ENCODE peak calls at places on chromosomes 4 and X, in eight cellular contexts. One of them, this sample, is unnamed.

GRCh38 chr4:137819964-137820383 is 287.7 kb upstream of the PCDH18 start:
- DNase-seq in G401: peak
- DNase-seq in left lung: no peak
- DNase-seq in activated CD8-positive, alpha-beta memory T cell treated with anti-CD3 and anti-CD28 coated beads, Interleukin-2, amount 50 U/mL, for 48 hours: no peak
- DNase-seq in chondrocyte: no peak
- DNase-seq in stimulated activated CD4-positive, alpha-beta T cell treated with anti-CD3 and anti-CD28 coated beads, Interleukin-2, amount 100 ng/mL, for 48 hours: no peak
- DNase-seq in OCI-LY7: peak
- DNase-seq in NCI-H82: peak
- DNase-seq in this sample: no peak

GRCh38 chr4:107600993-107601392 is 119.0 kb downstream of the PAPSS1 start:
- DNase-seq in chondrocyte: no peak
- DNase-seq in left lung: no peak
- DNase-seq in NCI-H82: no peak
- DNase-seq in activated CD8-positive, alpha-beta memory T cell treated with anti-CD3 and anti-CD28 coated beads, Interleukin-2, amount 50 U/mL, for 48 hours: no peak
- DNase-seq in G401: no peak
- DNase-seq in OCI-LY7: no peak
- DNase-seq in stimulated activated CD4-positive, alpha-beta T cell treated with anti-CD3 and anti-CD28 coated beads, Interleukin-2, amount 100 ng/mL, for 48 hours: no peak
- DNase-seq in this sample: no peak

GRCh38 chr4:86895692-86896488 is 3.7 kb upstream of the C4orf36 start:
- DNase-seq in G401: peak
- DNase-seq in left lung: no peak
- DNase-seq in activated CD8-positive, alpha-beta memory T cell treated with anti-CD3 and anti-CD28 coated beads, Interleukin-2, amount 50 U/mL, for 48 hours: no peak
- DNase-seq in stimulated activated CD4-positive, alpha-beta T cell treated with anti-CD3 and anti-CD28 coated beads, Interleukin-2, amount 100 ng/mL, for 48 hours: no peak
- DNase-seq in OCI-LY7: peak
- DNase-seq in chondrocyte: no peak
- DNase-seq in NCI-H82: peak
- DNase-seq in this sample: no peak

GRCh38 chrX:129642641-129643040 is 12.1 kb downstream of the APLN start:
- DNase-seq in OCI-LY7: no peak
- DNase-seq in NCI-H82: no peak
- DNase-seq in left lung: no peak
- DNase-seq in activated CD8-positive, alpha-beta memory T cell treated with anti-CD3 and anti-CD28 coated beads, Interleukin-2, amount 50 U/mL, for 48 hours: no peak
- DNase-seq in G401: no peak
- DNase-seq in stimulated activated CD4-positive, alpha-beta T cell treated with anti-CD3 and anti-CD28 coated beads, Interleukin-2, amount 100 ng/mL, for 48 hours: no peak
- DNase-seq in chondrocyte: no peak
- DNase-seq in this sample: peak

GRCh38 chrX:144334577-144334976 is 450.7 kb downstream of the UBE2NL start:
- DNase-seq in activated CD8-positive, alpha-beta memory T cell treated with anti-CD3 and anti-CD28 coated beads, Interleukin-2, amount 50 U/mL, for 48 hours: no peak
- DNase-seq in G401: no peak
- DNase-seq in NCI-H82: peak
- DNase-seq in chondrocyte: no peak
- DNase-seq in OCI-LY7: peak
- DNase-seq in stimulated activated CD4-positive, alpha-beta T cell treated with anti-CD3 and anti-CD28 coated beads, Interleukin-2, amount 100 ng/mL, for 48 hours: no peak
- DNase-seq in left lung: no peak
- DNase-seq in this sample: no peak

GRCh38 chrX:15723887-15724517 is 14.1 kb upstream of the CA5B start:
- DNase-seq in left lung: no peak
- DNase-seq in G401: no peak
- DNase-seq in OCI-LY7: no peak
- DNase-seq in NCI-H82: no peak
- DNase-seq in chondrocyte: no peak
- DNase-seq in stimulated activated CD4-positive, alpha-beta T cell treated with anti-CD3 and anti-CD28 coated beads, Interleukin-2, amount 100 ng/mL, for 48 hours: no peak
- DNase-seq in activated CD8-positive, alpha-beta memory T cell treated with anti-CD3 and anti-CD28 coated beads, Interleukin-2, amount 50 U/mL, for 48 hours: no peak
- DNase-seq in this sample: no peak

GRCh38 chr4:105232374-105232773 is 85.7 kb downstream of the TET2 start:
- DNase-seq in activated CD8-positive, alpha-beta memory T cell treated with anti-CD3 and anti-CD28 coated beads, Interleukin-2, amount 50 U/mL, for 48 hours: no peak
- DNase-seq in OCI-LY7: no peak
- DNase-seq in chondrocyte: no peak
- DNase-seq in G401: no peak
- DNase-seq in stimulated activated CD4-positive, alpha-beta T cell treated with anti-CD3 and anti-CD28 coated beads, Interleukin-2, amount 100 ng/mL, for 48 hours: no peak
- DNase-seq in NCI-H82: no peak
- DNase-seq in left lung: no peak
- DNase-seq in this sample: no peak

GRCh38 chr4:6393544-6394475 is 78.6 kb downstream of the PPP2R2C start:
- DNase-seq in G401: peak
- DNase-seq in stimulated activated CD4-positive, alpha-beta T cell treated with anti-CD3 and anti-CD28 coated beads, Interleukin-2, amount 100 ng/mL, for 48 hours: no peak
- DNase-seq in chondrocyte: no peak
- DNase-seq in activated CD8-positive, alpha-beta memory T cell treated with anti-CD3 and anti-CD28 coated beads, Interleukin-2, amount 50 U/mL, for 48 hours: no peak
- DNase-seq in OCI-LY7: no peak
- DNase-seq in left lung: no peak
- DNase-seq in NCI-H82: no peak
- DNase-seq in this sample: no peak

GRCh38 chr4:121980643-121981042 is 28.8 kb upstream of the TRPC3 start:
- DNase-seq in left lung: no peak
- DNase-seq in stimulated activated CD4-positive, alpha-beta T cell treated with anti-CD3 and anti-CD28 coated beads, Interleukin-2, amount 100 ng/mL, for 48 hours: no peak
- DNase-seq in NCI-H82: no peak
- DNase-seq in OCI-LY7: no peak
- DNase-seq in activated CD8-positive, alpha-beta memory T cell treated with anti-CD3 and anti-CD28 coated beads, Interleukin-2, amount 50 U/mL, for 48 hours: no peak
- DNase-seq in G401: no peak
- DNase-seq in chondrocyte: no peak
- DNase-seq in this sample: no peak

GRCh38 chrX:136598631-136599030 is 49.3 kb upstream of the CD40LG start:
- DNase-seq in stimulated activated CD4-positive, alpha-beta T cell treated with anti-CD3 and anti-CD28 coated beads, Interleukin-2, amount 100 ng/mL, for 48 hours: no peak
- DNase-seq in G401: no peak
- DNase-seq in left lung: no peak
- DNase-seq in NCI-H82: no peak
- DNase-seq in activated CD8-positive, alpha-beta memory T cell treated with anti-CD3 and anti-CD28 coated beads, Interleukin-2, amount 50 U/mL, for 48 hours: no peak
- DNase-seq in chondrocyte: no peak
- DNase-seq in OCI-LY7: no peak
- DNase-seq in this sample: no peak

GRCh38 chr4:55079451-55080173 is 45.8 kb downstream of the KDR start:
- DNase-seq in activated CD8-positive, alpha-beta memory T cell treated with anti-CD3 and anti-CD28 coated beads, Interleukin-2, amount 50 U/mL, for 48 hours: no peak
- DNase-seq in NCI-H82: no peak
- DNase-seq in G401: no peak
- DNase-seq in stimulated activated CD4-positive, alpha-beta T cell treated with anti-CD3 and anti-CD28 coated beads, Interleukin-2, amount 100 ng/mL, for 48 hours: no peak
- DNase-seq in left lung: no peak
- DNase-seq in chondrocyte: no peak
- DNase-seq in OCI-LY7: no peak
- DNase-seq in this sample: peak

GRCh38 chr4:85677286-85677685 is 202.3 kb downstream of the ARHGAP24 start:
- DNase-seq in left lung: no peak
- DNase-seq in chondrocyte: no peak
- DNase-seq in stimulated activated CD4-positive, alpha-beta T cell treated with anti-CD3 and anti-CD28 coated beads, Interleukin-2, amount 100 ng/mL, for 48 hours: no peak
- DNase-seq in OCI-LY7: no peak
- DNase-seq in NCI-H82: no peak
- DNase-seq in G401: peak
- DNase-seq in activated CD8-positive, alpha-beta memory T cell treated with anti-CD3 and anti-CD28 coated beads, Interleukin-2, amount 50 U/mL, for 48 hours: no peak
- DNase-seq in this sample: no peak

GRCh38 chrX:134604701-134605271 is 53.5 kb downstream of the PLAC1 start:
- DNase-seq in chondrocyte: no peak
- DNase-seq in activated CD8-positive, alpha-beta memory T cell treated with anti-CD3 and anti-CD28 coated beads, Interleukin-2, amount 50 U/mL, for 48 hours: no peak
- DNase-seq in left lung: peak
- DNase-seq in G401: no peak
- DNase-seq in stimulated activated CD4-positive, alpha-beta T cell treated with anti-CD3 and anti-CD28 coated beads, Interleukin-2, amount 100 ng/mL, for 48 hours: no peak
- DNase-seq in OCI-LY7: no peak
- DNase-seq in NCI-H82: peak
- DNase-seq in this sample: no peak

GRCh38 chr4:106038012-106038411 is 142.7 kb downstream of the NPNT start:
- DNase-seq in left lung: no peak
- DNase-seq in chondrocyte: no peak
- DNase-seq in G401: no peak
- DNase-seq in OCI-LY7: no peak
- DNase-seq in NCI-H82: no peak
- DNase-seq in stimulated activated CD4-positive, alpha-beta T cell treated with anti-CD3 and anti-CD28 coated beads, Interleukin-2, amount 100 ng/mL, for 48 hours: no peak
- DNase-seq in activated CD8-positive, alpha-beta memory T cell treated with anti-CD3 and anti-CD28 coated beads, Interleukin-2, amount 50 U/mL, for 48 hours: no peak
- DNase-seq in this sample: no peak

GRCh38 chrX:123731258-123731986 is 1.4 kb downstream of the THOC2 start:
- DNase-seq in OCI-LY7: peak
- DNase-seq in activated CD8-positive, alpha-beta memory T cell treated with anti-CD3 and anti-CD28 coated beads, Interleukin-2, amount 50 U/mL, for 48 hours: no peak
- DNase-seq in left lung: peak
- DNase-seq in stimulated activated CD4-positive, alpha-beta T cell treated with anti-CD3 and anti-CD28 coated beads, Interleukin-2, amount 100 ng/mL, for 48 hours: no peak
- DNase-seq in NCI-H82: peak
- DNase-seq in G401: no peak
- DNase-seq in chondrocyte: no peak
- DNase-seq in this sample: no peak

GRCh38 chr4:139740531-139741041 is 75.0 kb downstream of the MGST2 start:
- DNase-seq in stimulated activated CD4-positive, alpha-beta T cell treated with anti-CD3 and anti-CD28 coated beads, Interleukin-2, amount 100 ng/mL, for 48 hours: no peak
- DNase-seq in activated CD8-positive, alpha-beta memory T cell treated with anti-CD3 and anti-CD28 coated beads, Interleukin-2, amount 50 U/mL, for 48 hours: no peak
- DNase-seq in OCI-LY7: no peak
- DNase-seq in left lung: peak
- DNase-seq in chondrocyte: no peak
- DNase-seq in NCI-H82: no peak
- DNase-seq in G401: peak
- DNase-seq in this sample: peak

GRCh38 chr4:24778427-24779225 is 16.7 kb upstream of the SOD3 start:
- DNase-seq in left lung: no peak
- DNase-seq in activated CD8-positive, alpha-beta memory T cell treated with anti-CD3 and anti-CD28 coated beads, Interleukin-2, amount 50 U/mL, for 48 hours: no peak
- DNase-seq in NCI-H82: no peak
- DNase-seq in stimulated activated CD4-positive, alpha-beta T cell treated with anti-CD3 and anti-CD28 coated beads, Interleukin-2, amount 100 ng/mL, for 48 hours: no peak
- DNase-seq in G401: peak
- DNase-seq in OCI-LY7: no peak
- DNase-seq in chondrocyte: no peak
- DNase-seq in this sample: peak

GRCh38 chr4:159389756-159390155 is 286.9 kb downstream of the RAPGEF2 start:
- DNase-seq in left lung: no peak
- DNase-seq in activated CD8-positive, alpha-beta memory T cell treated with anti-CD3 and anti-CD28 coated beads, Interleukin-2, amount 50 U/mL, for 48 hours: no peak
- DNase-seq in OCI-LY7: no peak
- DNase-seq in G401: no peak
- DNase-seq in stimulated activated CD4-positive, alpha-beta T cell treated with anti-CD3 and anti-CD28 coated beads, Interleukin-2, amount 100 ng/mL, for 48 hours: no peak
- DNase-seq in chondrocyte: no peak
- DNase-seq in NCI-H82: no peak
- DNase-seq in this sample: no peak

GRCh38 chrX:49175435-49175834 is 3.7 kb downstream of the PLP2 start:
- DNase-seq in left lung: no peak
- DNase-seq in G401: no peak
- DNase-seq in NCI-H82: peak
- DNase-seq in stimulated activated CD4-positive, alpha-beta T cell treated with anti-CD3 and anti-CD28 coated beads, Interleukin-2, amount 100 ng/mL, for 48 hours: no peak
- DNase-seq in chondrocyte: no peak
- DNase-seq in activated CD8-positive, alpha-beta memory T cell treated with anti-CD3 and anti-CD28 coated beads, Interleukin-2, amount 50 U/mL, for 48 hours: no peak
- DNase-seq in OCI-LY7: no peak
- DNase-seq in this sample: peak

GRCh38 chr4:11912886-11913285 is 484.2 kb upstream of the HS3ST1 start:
- DNase-seq in G401: no peak
- DNase-seq in activated CD8-positive, alpha-beta memory T cell treated with anti-CD3 and anti-CD28 coated beads, Interleukin-2, amount 50 U/mL, for 48 hours: no peak
- DNase-seq in left lung: no peak
- DNase-seq in stimulated activated CD4-positive, alpha-beta T cell treated with anti-CD3 and anti-CD28 coated beads, Interleukin-2, amount 100 ng/mL, for 48 hours: no peak
- DNase-seq in OCI-LY7: no peak
- DNase-seq in NCI-H82: no peak
- DNase-seq in chondrocyte: no peak
- DNase-seq in this sample: no peak

GRCh38 chr4:7295917-7296660 is 103.8 kb downstream of the SORCS2 start:
- DNase-seq in OCI-LY7: no peak
- DNase-seq in NCI-H82: peak
- DNase-seq in activated CD8-positive, alpha-beta memory T cell treated with anti-CD3 and anti-CD28 coated beads, Interleukin-2, amount 50 U/mL, for 48 hours: peak
- DNase-seq in left lung: no peak
- DNase-seq in G401: no peak
- DNase-seq in stimulated activated CD4-positive, alpha-beta T cell treated with anti-CD3 and anti-CD28 coated beads, Interleukin-2, amount 100 ng/mL, for 48 hours: peak
- DNase-seq in chondrocyte: peak
- DNase-seq in this sample: peak

GRCh38 chr4:64384237-64385176 is 24.7 kb downstream of the TECRL start:
- DNase-seq in chondrocyte: peak
- DNase-seq in NCI-H82: no peak
- DNase-seq in G401: no peak
- DNase-seq in stimulated activated CD4-positive, alpha-beta T cell treated with anti-CD3 and anti-CD28 coated beads, Interleukin-2, amount 100 ng/mL, for 48 hours: no peak
- DNase-seq in left lung: no peak
- DNase-seq in activated CD8-positive, alpha-beta memory T cell treated with anti-CD3 and anti-CD28 coated beads, Interleukin-2, amount 50 U/mL, for 48 hours: no peak
- DNase-seq in OCI-LY7: no peak
- DNase-seq in this sample: no peak

GRCh38 chrX:91108761-91109160 is 325.9 kb upstream of the PABPC5 start:
- DNase-seq in left lung: no peak
- DNase-seq in OCI-LY7: no peak
- DNase-seq in chondrocyte: no peak
- DNase-seq in NCI-H82: no peak
- DNase-seq in activated CD8-positive, alpha-beta memory T cell treated with anti-CD3 and anti-CD28 coated beads, Interleukin-2, amount 50 U/mL, for 48 hours: no peak
- DNase-seq in G401: no peak
- DNase-seq in stimulated activated CD4-positive, alpha-beta T cell treated with anti-CD3 and anti-CD28 coated beads, Interleukin-2, amount 100 ng/mL, for 48 hours: no peak
- DNase-seq in this sample: no peak